ENCODE peak calls at places on chromosomes 12 and 14, in nine cellular contexts. R, C, U, G, V, J, Z, H and E are unnamed samples.

GRCh38 chr12:15208871-15209656 is 12.2 kb downstream of the RERG start:
- DNase-seq in R (no peak), C (no peak), U (no peak), G (no peak), V (no peak), J (no peak), Z (no peak), H (peak), E (no peak)

GRCh38 chr12:2168808-2169207 is 116.0 kb downstream of the CACNA1C start:
- DNase-seq in R (no peak), C (peak), U (no peak), G (no peak), V (no peak), J (no peak), Z (no peak), H (peak), E (no peak)

GRCh38 chr12:14256139-14256538 is 109.3 kb upstream of the ATF7IP start:
- DNase-seq in R (peak), C (no peak), U (peak), G (peak), V (no peak), J (no peak), Z (peak), H (no peak), E (no peak)

GRCh38 chr14:101444116-101444515 is 117.2 kb upstream of the DIO3 start:
- DNase-seq in R (no peak), C (no peak), U (no peak), G (no peak), V (no peak), J (no peak), Z (no peak), H (peak), E (no peak)

GRCh38 chr12:54549774-54550451 is 512 bp downstream of the PDE1B start:
- DNase-seq in R (no peak), C (no peak), U (peak), G (no peak), V (no peak), J (no peak), Z (no peak), H (peak), E (no peak)

GRCh38 chr14:105022276-105022670 is 1.4 kb upstream of the CDCA4 start:
- DNase-seq in R (no peak), C (no peak), U (no peak), G (no peak), V (no peak), J (no peak), Z (no peak), H (no peak), E (no peak)

GRCh38 chr14:69877492-69877891 is 1.7 kb upstream of the SMOC1 start:
- DNase-seq in R (no peak), C (no peak), U (no peak), G (no peak), V (no peak), J (no peak), Z (no peak), H (peak), E (peak)

GRCh38 chr14:83260751-83261150 is 1727.1 kb upstream of the SEL1L start:
- DNase-seq in R (no peak), C (no peak), U (no peak), G (no peak), V (no peak), J (no peak), Z (no peak), H (no peak), E (no peak)

GRCh38 chr12:4143909-4144308 is 129.7 kb upstream of the CCND2 start:
- DNase-seq in R (no peak), C (no peak), U (peak), G (no peak), V (no peak), J (no peak), Z (no peak), H (no peak), E (no peak)

GRCh38 chr14:90381011-90381790 is 15.6 kb upstream of the CALM1 start:
- DNase-seq in R (no peak), C (no peak), U (peak), G (no peak), V (peak), J (no peak), Z (no peak), H (no peak), E (peak)

GRCh38 chr12:64669270-64669842 is 59.1 kb downstream of the RASSF3 start:
- DNase-seq in R (peak), C (no peak), U (peak), G (no peak), V (no peak), J (no peak), Z (peak), H (no peak), E (peak)

GRCh38 chr14:68705741-68706283 is 87.1 kb downstream of the ZFP36L1 start:
- DNase-seq in R (no peak), C (peak), U (no peak), G (no peak), V (no peak), J (no peak), Z (no peak), H (no peak), E (no peak)

GRCh38 chr12:93939641-93940040 is 208.7 kb upstream of the PLXNC1 start:
- DNase-seq in R (no peak), C (no peak), U (no peak), G (no peak), V (no peak), J (no peak), Z (no peak), H (no peak), E (no peak)

GRCh38 chr12:63307849-63308248 is 156.8 kb upstream of the AVPR1A start:
- DNase-seq in R (no peak), C (no peak), U (no peak), G (no peak), V (no peak), J (no peak), Z (no peak), H (no peak), E (no peak)

GRCh38 chr12:3117628-3118027 is 40.4 kb downstream of the TSPAN9 start:
- DNase-seq in R (no peak), C (no peak), U (no peak), G (no peak), V (peak), J (no peak), Z (no peak), H (peak), E (no peak)

GRCh38 chr12:71000748-71001147 is 80.2 kb upstream of the PTPRR start:
- DNase-seq in R (no peak), C (no peak), U (no peak), G (no peak), V (no peak), J (no peak), Z (no peak), H (no peak), E (no peak)

GRCh38 chr12:54052745-54053624 is 650 bp upstream of the HOXC4 start:
- DNase-seq in R (peak), C (no peak), U (no peak), G (no peak), V (no peak), J (no peak), Z (no peak), H (no peak), E (peak)

GRCh38 chr14:75439989-75440388 is 12.2 kb downstream of the JDP2 start:
- DNase-seq in R (no peak), C (no peak), U (no peak), G (no peak), V (no peak), J (no peak), Z (no peak), H (no peak), E (peak)

GRCh38 chr12:53145383-53145782 is 35.1 kb upstream of the ZNF740 start:
- DNase-seq in R (no peak), C (no peak), U (no peak), G (no peak), V (no peak), J (no peak), Z (no peak), H (peak), E (no peak)

GRCh38 chr12:56128669-56129209 is 672 bp downstream of the ESYT1 start:
- DNase-seq in R (no peak), C (no peak), U (peak), G (no peak), V (peak), J (no peak), Z (no peak), H (peak), E (no peak)

GRCh38 chr12:13428538-13429265 is 232.2 kb downstream of the EMP1 start:
- DNase-seq in R (no peak), C (no peak), U (no peak), G (no peak), V (no peak), J (no peak), Z (no peak), H (no peak), E (no peak)

GRCh38 chr12:116610971-116611541 is 51.9 kb downstream of the MAP1LC3B2 start:
- DNase-seq in R (no peak), C (no peak), U (no peak), G (no peak), V (no peak), J (no peak), Z (no peak), H (no peak), E (no peak)

GRCh38 chr12:9868271-9868815 is 811 bp downstream of the CLEC2B start:
- DNase-seq in R (no peak), C (no peak), U (peak), G (no peak), V (no peak), J (no peak), Z (no peak), H (peak), E (no peak)

GRCh38 chr12:64083285-64084210 is 138.5 kb downstream of the KICS2 start:
- DNase-seq in R (no peak), C (peak), U (no peak), G (no peak), V (peak), J (no peak), Z (no peak), H (peak), E (peak)

GRCh38 chr12:12020762-12021161 is 50.0 kb upstream of the BCL2L14 start:
- DNase-seq in R (no peak), C (no peak), U (no peak), G (no peak), V (no peak), J (no peak), Z (no peak), H (no peak), E (no peak)

GRCh38 chr12:19712041-19712440 is 272.7 kb downstream of the AEBP2 start:
- DNase-seq in R (no peak), C (no peak), U (no peak), G (no peak), V (no peak), J (no peak), Z (no peak), H (peak), E (no peak)

GRCh38 chr12:6937481-6938352 is 5.9 kb upstream of the RNU7-1 start:
- DNase-seq in R (peak), C (peak), U (peak), G (peak), V (peak), J (peak), Z (peak), H (peak), E (peak)

GRCh38 chr12:68453876-68454275 is 121.7 kb upstream of the MDM1 start:
- DNase-seq in R (no peak), C (no peak), U (no peak), G (no peak), V (no peak), J (no peak), Z (no peak), H (no peak), E (no peak)

GRCh38 chr14:77014004-77014604 is 14.4 kb downstream of the IRF2BPL start:
- DNase-seq in R (no peak), C (no peak), U (no peak), G (no peak), V (peak), J (peak), Z (no peak), H (no peak), E (peak)

GRCh38 chr12:88993655-88994054 is 358.6 kb downstream of the DUSP6 start:
- DNase-seq in R (no peak), C (peak), U (no peak), G (no peak), V (no peak), J (no peak), Z (peak), H (peak), E (peak)

GRCh38 chr14:92609955-92610354 is 96.4 kb downstream of the RIN3 start:
- DNase-seq in R (no peak), C (no peak), U (no peak), G (no peak), V (no peak), J (no peak), Z (no peak), H (no peak), E (no peak)

GRCh38 chr14:100341301-100342031 is 18.3 kb downstream of the SLC25A47 start:
- DNase-seq in R (no peak), C (no peak), U (no peak), G (no peak), V (no peak), J (no peak), Z (peak), H (peak), E (peak)

GRCh38 chr12:52714887-52715281 is 11.6 kb upstream of the KRT77 start:
- DNase-seq in R (no peak), C (no peak), U (no peak), G (no peak), V (no peak), J (no peak), Z (no peak), H (no peak), E (no peak)

GRCh38 chr14:81432171-81432570 is 32.0 kb upstream of the STON2 start:
- DNase-seq in R (no peak), C (no peak), U (no peak), G (no peak), V (no peak), J (no peak), Z (no peak), H (no peak), E (no peak)